ENCODE peak calls at places on chromosomes 5 and 9, in nine cellular contexts. I, C, P, S, Q, B, W, N and O are unnamed samples. For H3K9me3, the result is how much of the 10 kb centered on the place peaks cover.

GRCh38 chr9:37035472-37036236 is 1.6 kb upstream of the PAX5 start:
- DNase-seq in Q (peak), N (peak), C (no peak), W (no peak), S (peak), B (peak), I (no peak), P (no peak), O (no peak)

GRCh38 chr5:90709323-90710148 is 150.9 kb downstream of the ADGRV1 start:
- DNase-seq in Q (peak), W (peak), N (peak), S (peak), I (peak), B (peak), P (peak), C (peak), O (peak)

GRCh38 chr5:51373880-51374523 is 9.2 kb upstream of the ISL1 start:
- DNase-seq in S (no peak), P (no peak), B (no peak), C (peak), N (no peak), I (no peak), W (no peak), Q (no peak), O (no peak)

GRCh38 chr9:105264380-105264779 is 19.9 kb downstream of the SLC44A1 start:
- DNase-seq in Q (no peak), I (no peak), B (no peak), S (peak), W (peak), C (no peak), P (peak), N (no peak), O (peak)

GRCh38 chr9:93125331-93125894 is 8.6 kb downstream of the NINJ1 start:
- DNase-seq in I (no peak), W (no peak), Q (no peak), B (no peak), S (no peak), P (no peak), C (no peak), N (peak), O (no peak)

GRCh38 chr5:156186760-156187159 is 140.2 kb upstream of the SGCD start:
- DNase-seq in B (no peak), W (no peak), P (no peak), I (peak), S (peak), C (no peak), Q (no peak), N (no peak), O (peak)

GRCh38 chr9:110370316-110370715 is 32.7 kb upstream of the TXNDC8 start:
- DNase-seq in N (no peak), B (no peak), P (no peak), C (no peak), W (peak), I (peak), Q (no peak), S (no peak), O (peak)

GRCh38 chr9:83651558-83651957 is 28.6 kb downstream of the IDNK start:
- DNase-seq in P (no peak), N (no peak), Q (no peak), C (no peak), B (no peak), W (no peak), I (no peak), S (no peak), O (no peak)

GRCh38 chr9:121841771-121842611 is 190.6 kb downstream of the DAB2IP start:
- DNase-seq in I (peak), W (no peak), C (no peak), N (no peak), P (no peak), B (peak), S (no peak), Q (no peak), O (peak)

GRCh38 chr5:72288923-72289322 is 31.1 kb downstream of the MRPS27 start:
- DNase-seq in C (no peak), B (no peak), S (no peak), W (no peak), Q (no peak), N (no peak), P (no peak), I (no peak), O (no peak)

GRCh38 chr5:72883850-72884249 is 67.4 kb downstream of the TNPO1 start:
- DNase-seq in W (no peak), S (no peak), N (no peak), I (no peak), C (no peak), P (no peak), B (no peak), Q (peak), O (no peak)

GRCh38 chr5:153807796-153808195 is 230.9 kb downstream of the FAM114A2 start:
- DNase-seq in Q (no peak), W (no peak), P (no peak), N (no peak), C (no peak), I (no peak), S (no peak), B (no peak), O (no peak)

GRCh38 chr9:103397868-103398600 is 402.9 kb downstream of the CYLC2 start:
- DNase-seq in N (peak), B (peak), W (peak), Q (no peak), P (peak), I (no peak), C (peak), S (no peak), O (peak)

GRCh38 chr9:68545033-68545705 is 4.5 kb upstream of the TMEM252 start:
- DNase-seq in Q (no peak), W (no peak), C (no peak), I (no peak), P (no peak), S (no peak), N (no peak), B (no peak), O (no peak)

GRCh38 chr9:120337131-120337530 is 242.8 kb downstream of the CDK5RAP2 start:
- DNase-seq in N (no peak), I (no peak), P (no peak), C (no peak), W (no peak), Q (no peak), S (no peak), B (no peak), O (no peak)

GRCh38 chr5:2797981-2798380 is 46.5 kb upstream of the IRX2 start:
- DNase-seq in C (no peak), S (no peak), W (peak), Q (no peak), I (no peak), P (no peak), B (no peak), N (no peak), O (peak)

GRCh38 chr9:109990541-109990940 is 210.5 kb downstream of the PALM2AKAP2 start:
- DNase-seq in N (no peak), S (peak), Q (no peak), P (no peak), B (no peak), C (no peak), I (no peak), W (no peak), O (peak)

GRCh38 chr9:137750563-137750962 is 127.0 kb upstream of the CACNA1B start:
- DNase-seq in S (no peak), Q (no peak), W (no peak), I (no peak), N (no peak), P (no peak), C (no peak), B (no peak), O (no peak)

GRCh38 chr9:116422119-116422979 is 264.8 kb upstream of the TRIM32 start:
- DNase-seq in P (no peak), N (no peak), I (no peak), S (no peak), C (no peak), W (no peak), Q (no peak), B (no peak), O (no peak)

GRCh38 chr5:153402550-153402949 is 87.9 kb upstream of the GRIA1 start:
- DNase-seq in I (no peak), S (no peak), C (no peak), P (no peak), W (peak), Q (no peak), N (no peak), B (no peak), O (peak)

GRCh38 chr5:169861433-169861832 is 118.9 kb downstream of the INSYN2B start:
- DNase-seq in I (peak), C (no peak), P (no peak), S (no peak), N (no peak), W (no peak), B (no peak), Q (no peak), O (no peak)

GRCh38 chr9:135033487-135033886 is 54.0 kb upstream of the OLFM1 start:
- DNase-seq in W (no peak), S (no peak), B (peak), Q (no peak), P (no peak), C (no peak), N (no peak), I (no peak), O (no peak)

GRCh38 chr5:108696407-108696806 is 51.3 kb upstream of the FER start:
- DNase-seq in N (no peak), S (no peak), C (no peak), W (no peak), I (no peak), Q (no peak), P (no peak), B (no peak), O (no peak)

GRCh38 chr5:77175235-77175634 is 35.2 kb upstream of the PDE8B start:
- DNase-seq in I (no peak), C (no peak), W (peak), S (no peak), N (no peak), P (no peak), B (no peak), Q (no peak), O (no peak)

GRCh38 chr5:106172681-106173532 is 1497.8 kb downstream of the EFNA5 start:
- DNase-seq in W (peak), B (no peak), Q (no peak), P (no peak), N (no peak), I (peak), S (no peak), C (no peak), O (no peak)

GRCh38 chr5:111063709-111064322 is 7.7 kb upstream of the TSLP start:
- DNase-seq in I (peak), Q (no peak), P (peak), N (no peak), B (no peak), C (no peak), S (peak), W (peak), O (no peak)

GRCh38 chr9:33695856-33696255 is 99.5 kb upstream of the PRSS3 start:
- DNase-seq in S (no peak), P (no peak), B (no peak), N (no peak), C (no peak), W (no peak), I (no peak), Q (no peak), O (no peak)

GRCh38 chr5:1939256-1939655 is 56.5 kb upstream of the IRX4 start:
- DNase-seq in B (no peak), N (no peak), S (no peak), W (no peak), P (no peak), C (no peak), I (no peak), Q (no peak), O (no peak)

GRCh38 chr5:74386571-74387334 is 253.8 kb downstream of the ENC1 start:
- DNase-seq in N (no peak), S (no peak), Q (no peak), P (no peak), I (peak), W (peak), B (no peak), C (no peak), O (peak)

GRCh38 chr5:141960449-141961323 is 2.7 kb upstream of the PCDH12 start:
- DNase-seq in P (peak), N (peak), B (peak), I (peak), W (peak), Q (peak), S (peak), C (peak), O (peak)

GRCh38 chr5:179387151-179388110 is 42.2 kb upstream of the ADAMTS2 start:
- DNase-seq in W (no peak), Q (no peak), C (no peak), S (no peak), I (no peak), N (peak), P (no peak), B (peak), O (no peak)

GRCh38 chr5:179393078-179393477 is 47.8 kb upstream of the ADAMTS2 start:
- DNase-seq in I (peak), B (no peak), C (no peak), Q (no peak), W (peak), P (no peak), S (peak), N (peak), O (peak)
- H3K9me3 ChIP-seq in I (under half), B (half or more), C (under half), Q (under half), W (under half), P (under half), S (under half), N (under half), O (under half)

DNA sequence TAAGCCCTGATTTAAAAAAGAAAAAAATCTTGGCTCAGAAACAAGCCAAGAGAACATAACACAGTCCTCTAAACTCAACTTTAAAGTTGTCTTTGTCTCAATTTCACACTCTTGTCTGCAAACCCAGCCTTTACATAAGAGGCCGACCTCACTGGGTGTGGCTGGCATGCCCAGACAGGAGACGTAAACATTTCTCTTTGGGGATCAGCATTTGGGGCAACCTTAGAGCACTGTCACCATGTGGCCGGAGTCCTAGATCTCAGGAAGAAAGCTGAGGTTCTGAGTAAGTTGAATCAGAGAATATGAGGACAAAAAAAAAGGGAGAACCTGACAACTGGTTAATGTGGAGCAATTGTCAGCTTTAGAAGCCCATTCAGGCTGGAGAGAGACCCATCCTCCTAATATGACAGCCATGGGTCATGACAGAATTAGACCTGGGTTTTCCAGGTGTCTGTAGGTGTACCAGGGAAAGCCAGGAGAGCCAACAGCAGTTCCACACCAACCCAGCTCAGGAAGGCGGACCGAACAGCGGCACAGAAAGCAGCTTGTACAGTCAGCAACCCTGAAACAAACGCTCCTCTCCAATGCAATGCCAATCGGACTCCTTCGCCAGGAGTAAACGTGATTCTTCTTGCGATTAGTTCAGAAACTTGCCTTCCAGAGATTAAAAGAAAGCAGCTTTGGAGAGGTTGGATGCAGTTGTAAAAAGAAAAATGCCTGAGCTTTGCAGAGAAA is 97.9 kb upstream of the MAP3K1 start:
- DNase-seq in W (no peak), Q (no peak), N (no peak), I (no peak), S (peak), B (no peak), P (no peak), C (no peak), O (peak)
- H3K27ac ChIP-seq in W (no peak), Q (no peak), N (no peak), I (no peak), S (no peak), B (no peak), P (no peak), C (no peak), O (no peak)

DNA sequence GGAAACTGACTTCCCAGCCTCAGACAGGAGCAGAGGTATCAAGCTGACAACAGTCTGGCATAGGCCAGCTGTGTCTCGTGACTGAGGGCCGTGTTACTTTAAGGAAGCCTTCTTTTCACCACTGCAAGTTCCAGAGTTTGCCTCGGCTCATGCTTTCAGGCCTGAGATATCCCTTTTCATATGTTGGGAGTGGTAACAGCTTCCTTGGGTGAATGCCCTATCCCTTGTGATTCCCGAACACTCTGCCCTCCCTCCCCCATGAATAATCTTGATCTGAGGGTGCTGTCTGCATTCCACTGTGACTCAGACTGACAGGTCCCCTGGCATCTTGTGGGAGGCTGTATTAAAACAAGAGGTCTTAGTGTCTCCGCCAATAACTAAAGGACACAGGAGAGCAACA is 49.7 kb upstream of the ARL15 start:
- DNase-seq in S (peak), P (no peak), C (no peak), N (peak), I (peak), B (peak), W (peak), Q (no peak), O (peak)
- H3K9ac ChIP-seq in S (no peak), P (no peak), C (no peak), N (no peak), I (no peak), B (no peak), W (no peak), Q (no peak), O (no peak)

DNA sequence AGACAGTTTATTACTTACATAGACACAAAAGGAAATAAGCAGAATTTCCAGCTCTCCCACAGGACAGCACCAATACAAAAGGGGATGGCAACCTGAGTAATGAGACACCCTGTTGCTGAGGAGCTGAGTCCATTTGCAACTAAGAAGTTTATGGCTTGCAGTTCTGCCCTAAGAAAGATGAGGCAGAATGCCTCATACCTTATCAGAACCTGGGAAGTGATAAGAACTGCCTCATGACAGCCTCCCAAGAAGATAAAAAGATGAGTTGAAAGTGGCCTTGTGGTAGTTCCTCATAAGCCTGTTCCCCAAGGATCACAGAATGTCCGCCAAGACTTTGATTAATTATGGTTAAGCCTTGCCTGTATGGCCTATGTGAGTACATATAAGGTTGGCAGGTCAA is 41.7 kb downstream of the ZMAT2 start:
- DNase-seq in S (no peak), N (no peak), I (no peak), Q (no peak), B (no peak), W (no peak), C (no peak), P (no peak), O (no peak)
- H3K9me3 ChIP-seq in S (under half), N (under half), I (under half), Q (under half), B (under half), W (under half), C (under half), P (under half), O (under half)

GRCh38 chr5:95962785-95963184 is 1.1 kb upstream of the ELL2 start:
- DNase-seq in I (no peak), C (no peak), P (no peak), W (no peak), Q (no peak), S (no peak), N (peak), B (peak), O (no peak)
- H3K27ac ChIP-seq in I (no peak), C (peak), P (no peak), W (peak), Q (no peak), S (peak), N (peak), B (no peak), O (peak)

GRCh38 chr5:96933764-96934163 is 2.1 kb upstream of the LNPEP start:
- DNase-seq in I (no peak), N (no peak), Q (no peak), W (no peak), P (peak), S (no peak), C (no peak), B (no peak), O (peak)

GRCh38 chr5:96934695-96935555 is 955 bp upstream of the LNPEP start:
- DNase-seq in Q (peak), N (peak), I (peak), B (peak), S (peak), P (peak), C (peak), W (peak), O (peak)

GRCh38 chr5:96934291-96934694 is 1.6 kb upstream of the LNPEP start:
- DNase-seq in P (no peak), N (no peak), S (no peak), Q (no peak), C (peak), W (no peak), B (no peak), I (peak), O (peak)

GRCh38 chr5:96935556-96936430 is at the start of gene LNPEP:
- DNase-seq in P (peak), S (peak), B (peak), C (peak), I (peak), W (peak), N (peak), Q (peak), O (peak)

DNA sequence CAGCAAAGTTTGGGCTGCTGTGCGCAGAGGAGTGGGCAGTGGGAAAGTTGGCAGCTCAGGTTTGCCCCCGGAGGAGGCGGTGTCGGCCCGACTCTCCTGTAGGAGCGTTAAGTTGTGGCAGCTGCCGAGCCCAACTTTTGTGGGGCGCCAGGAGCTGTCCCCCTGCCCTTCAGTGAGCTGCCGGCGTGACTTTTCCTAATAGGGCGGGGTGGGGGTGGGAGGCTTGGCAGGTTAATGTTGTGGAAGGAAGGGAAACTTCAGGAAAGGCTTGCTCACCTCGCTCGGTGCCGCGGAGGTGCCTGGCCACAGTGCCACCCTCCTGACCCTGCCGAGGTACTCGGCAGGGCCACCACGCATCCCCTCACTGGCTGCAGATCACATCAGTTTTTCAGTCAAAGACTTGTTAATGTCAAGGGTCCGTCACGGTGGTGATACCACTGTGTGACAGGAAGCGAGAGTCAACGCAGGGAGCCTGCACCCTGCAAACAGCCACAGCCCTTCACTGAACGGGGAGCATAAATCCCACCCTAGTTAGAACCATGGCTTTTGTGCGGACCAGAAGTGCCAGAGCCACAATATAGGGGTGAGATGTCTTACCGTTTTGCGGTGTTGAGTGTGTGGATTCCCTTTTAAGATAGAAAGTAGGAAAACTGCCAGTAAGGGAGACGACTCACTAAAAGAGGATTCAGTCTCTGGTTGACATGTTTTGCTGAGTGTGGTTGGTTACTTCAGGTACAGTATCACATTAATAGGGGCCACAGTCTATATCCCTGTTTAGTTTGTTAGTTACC is 746 bp downstream of the LNPEP start:
- DNase-seq in I (peak), B (peak), C (peak), P (peak), S (peak), N (peak), Q (peak), W (peak), O (peak)
- H3K9ac ChIP-seq in I (peak), B (no peak), C (peak), P (peak), S (peak), N (peak), Q (peak), W (peak), O (peak)